ENCODE peak calls at places on chromosome X, in nine cellular contexts. Z, G, O, H, T, S, P, L and X are unnamed samples.

GRCh38 chrX:153539171-153539978 is 21.9 kb downstream of the ATP2B3 start:
- DNase-seq in G (no peak), T (peak; percentile 67), H (peak; percentile 62), P (peak; percentile 48), O (peak; percentile 56), L (peak; percentile 78), S (peak; percentile 73), Z (peak; percentile 58), X (no peak)

GRCh38 chrX:24025741-24026402 is 1.1 kb downstream of the KLHL15 start:
- DNase-seq in H (no peak), O (peak; percentile 21), P (peak; percentile 47), S (peak; percentile 17), G (no peak), L (no peak), T (peak; percentile 83), Z (no peak), X (no peak)

GRCh38 chrX:100895365-100896075 is 21.4 kb upstream of the NOX1 start:
- DNase-seq in S (peak; percentile 69), P (peak; percentile 4), T (peak; percentile 51), Z (peak; percentile 24), O (peak; percentile 2), H (peak; percentile 28), L (no peak), G (no peak), X (no peak)

GRCh38 chrX:40009462-40009851 is 88.3 kb downstream of the BCOR start:
- DNase-seq in H (no peak), S (no peak), P (no peak), Z (no peak), O (no peak), L (peak; percentile 24), G (no peak), T (no peak), X (no peak)

GRCh38 chrX:24838624-24839023 is 144.9 kb downstream of the POLA1 start:
- DNase-seq in G (no peak), L (no peak), S (peak; percentile 62), O (no peak), H (no peak), T (peak; percentile 43), P (peak; percentile 48), Z (peak; percentile 72), X (no peak)

GRCh38 chrX:136759968-136760367 is 20.8 kb downstream of the ARHGEF6 start:
- DNase-seq in P (no peak), O (no peak), L (no peak), Z (no peak), S (no peak), T (no peak), G (no peak), H (no peak), X (no peak)

GRCh38 chrX:9091253-9091652 is 57.3 kb upstream of the FAM9B start:
- DNase-seq in O (no peak), P (no peak), L (no peak), T (no peak), G (no peak), Z (no peak), H (no peak), S (no peak), X (no peak)

GRCh38 chrX:26788402-26788998 is 572.5 kb downstream of the MAGEB5 start:
- DNase-seq in S (peak; percentile 1), Z (no peak), H (no peak), P (no peak), T (no peak), G (no peak), L (no peak), O (no peak), X (no peak)

GRCh38 chrX:41475166-41475565 is 28.0 kb downstream of the NYX start:
- DNase-seq in Z (no peak), T (no peak), H (no peak), G (no peak), P (no peak), O (no peak), L (no peak), S (no peak), X (no peak)

GRCh38 chrX:140299411-140299810 is 205.5 kb downstream of the SOX3 start:
- DNase-seq in O (no peak), P (no peak), L (no peak), S (no peak), Z (no peak), T (no peak), H (no peak), G (no peak), X (no peak)

GRCh38 chrX:21955398-21956189 is 15.1 kb downstream of the SMS start:
- DNase-seq in L (no peak), S (no peak), P (no peak), G (no peak), H (no peak), T (no peak), O (no peak), Z (no peak), X (no peak)

GRCh38 chrX:22594771-22595170 is 322.1 kb downstream of the CBLL2 start:
- DNase-seq in T (no peak), L (no peak), O (no peak), H (no peak), P (no peak), G (no peak), Z (peak; percentile 48), S (no peak), X (no peak)

GRCh38 chrX:114675365-114675764 is 91.5 kb downstream of the HTR2C start:
- DNase-seq in P (no peak), T (no peak), S (peak; percentile 47), O (no peak), H (no peak), Z (no peak), G (no peak), L (no peak), X (no peak)

DNA sequence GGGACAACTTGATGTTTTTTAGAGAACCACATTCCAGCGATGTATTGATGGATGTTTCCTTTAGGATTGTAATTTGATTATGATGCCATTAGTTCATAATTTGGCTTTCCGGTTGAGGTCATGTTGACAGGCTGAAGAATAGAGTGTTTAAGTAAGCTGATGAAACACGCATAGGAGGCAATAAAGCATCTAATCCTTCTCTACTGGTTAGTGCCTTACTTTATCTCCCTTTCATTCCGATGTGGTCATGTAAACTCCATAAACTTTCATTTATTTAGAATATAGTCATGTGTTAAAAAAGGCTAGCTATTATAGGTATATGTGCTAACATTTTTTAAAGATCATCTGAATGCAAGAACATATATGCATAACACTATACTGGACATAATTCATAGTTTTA is 15.0 kb downstream of the FRMPD4 start:
- DNase-seq in L (no peak), P (no peak), G (no peak), S (no peak), H (no peak), O (no peak), T (no peak), Z (no peak), X (no peak)
- H3K4me1 ChIP-seq in L (no peaks in the 10 kb centered on the region), P (no peaks in the 10 kb centered on the region), G (no peaks in the 10 kb centered on the region), S (peaks cover 20% of the 10 kb centered on the region), H (no peaks in the 10 kb centered on the region), O (no peaks in the 10 kb centered on the region), T (no peaks in the 10 kb centered on the region), Z (no peaks in the 10 kb centered on the region), X (no peaks in the 10 kb centered on the region)

GRCh38 chrX:72539822-72540221 is 32.8 kb downstream of the HDAC8 start:
- DNase-seq in L (no peak), Z (no peak), G (no peak), T (no peak), O (no peak), P (no peak), S (no peak), H (no peak), X (no peak)

GRCh38 chrX:72536542-72536941 is 36.1 kb downstream of the HDAC8 start:
- DNase-seq in S (no peak), G (no peak), H (no peak), P (no peak), L (no peak), Z (no peak), O (no peak), T (no peak), X (no peak)

GRCh38 chrX:72545990-72546389 is 26.7 kb downstream of the HDAC8 start:
- DNase-seq in Z (no peak), G (no peak), L (no peak), P (no peak), S (peak; percentile 25), O (no peak), T (peak; percentile 37), H (peak; percentile 20), X (no peak)

GRCh38 chrX:72540318-72540717 is 32.3 kb downstream of the HDAC8 start:
- DNase-seq in O (no peak), T (peak; percentile 46), L (no peak), H (no peak), S (peak; percentile 44), P (no peak), G (no peak), Z (peak; percentile 40), X (no peak)
- TF ChIP-seq CTCF in O (peak; percentile 11), T (peak; percentile 31), L (peak; percentile 50), H (no peak), S (peak; percentile 56), P (peak; percentile 30), G (peak; percentile 31), Z (peak; percentile 56), X (no peak)

DNA sequence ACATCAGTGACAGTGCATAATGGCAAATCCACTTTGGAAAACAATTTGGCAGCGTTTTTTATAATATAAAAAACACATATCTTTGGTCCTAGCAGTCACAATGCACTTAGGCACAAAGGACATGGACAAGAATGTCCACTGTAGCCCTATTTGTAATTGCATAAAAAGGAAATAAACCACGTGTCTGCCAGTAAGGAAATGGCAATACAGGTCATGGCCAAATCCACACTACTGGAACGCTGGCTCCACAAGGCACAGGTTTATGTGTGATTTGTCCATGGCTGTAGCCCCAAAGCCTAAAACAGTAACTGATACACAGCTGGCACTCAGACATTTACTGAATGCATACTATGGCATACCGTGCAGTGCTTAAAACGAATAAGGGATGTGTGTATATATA is 69.7 kb downstream of the CD99L2 start:
- DNase-seq in T (no peak), G (no peak), S (no peak), L (no peak), Z (no peak), H (no peak), P (no peak), O (no peak), X (no peak)
- H3K36me3 ChIP-seq in T (no peaks in the 10 kb centered on the region), G (peaks cover 3% of the 10 kb centered on the region), S (no peaks in the 10 kb centered on the region), L (no peaks in the 10 kb centered on the region), Z (no peaks in the 10 kb centered on the region), H (no peaks in the 10 kb centered on the region), P (no peaks in the 10 kb centered on the region), O (no peaks in the 10 kb centered on the region), X (no peaks in the 10 kb centered on the region)

GRCh38 chrX:18933611-18934010 is 50.3 kb downstream of the PHKA2 start:
- DNase-seq in L (no peak), Z (no peak), S (no peak), T (no peak), P (no peak), G (no peak), O (no peak), H (no peak), X (no peak)

GRCh38 chrX:18934708-18935107 is 49.2 kb downstream of the PHKA2 start:
- DNase-seq in P (no peak), Z (no peak), G (no peak), O (no peak), S (no peak), L (no peak), T (no peak), H (no peak), X (no peak)

GRCh38 chrX:18927558-18927957 is 56.4 kb downstream of the PHKA2 start:
- DNase-seq in T (no peak), S (no peak), G (no peak), P (no peak), H (no peak), L (no peak), Z (no peak), O (no peak), X (no peak)

GRCh38 chrX:18931972-18932371 is 51.9 kb downstream of the PHKA2 start:
- DNase-seq in S (peak; percentile 58), P (no peak), O (no peak), L (no peak), T (peak; percentile 41), Z (peak; percentile 90), H (no peak), G (no peak), X (no peak)

GRCh38 chrX:18929775-18930174 is 54.1 kb downstream of the PHKA2 start:
- DNase-seq in S (no peak), O (no peak), Z (no peak), P (no peak), L (no peak), T (no peak), H (no peak), G (no peak), X (no peak)
- H3K4me1 ChIP-seq in S (no peaks in the 10 kb centered on the region), O (no peaks in the 10 kb centered on the region), Z (peaks cover 15% of the 10 kb centered on the region), P (no peaks in the 10 kb centered on the region), L (no peaks in the 10 kb centered on the region), T (no peaks in the 10 kb centered on the region), H (no peaks in the 10 kb centered on the region), G (no peaks in the 10 kb centered on the region), X (no peaks in the 10 kb centered on the region)